ENCODE peak calls at places on chromosomes 1 and 21, in seven cellular contexts. A is Karpas-422; N is globus pallidus; D is activated naive CD8-positive, alpha-beta T cell treated with anti-CD3 and anti-CD28 coated beads, Interleukin-2, amount 10 ng/mL, durations not matched to agents 7 days and 5 days; P is posterior cingulate gyrus; B is mesendoderm; Y is GM06990. Z is an unnamed sample.

GRCh38 chr21:31665397-31665796 is 5.9 kb downstream of the SOD1 start:
- DNase-seq in N (no peak), D (no peak), P (peak; percentile 30), B (peak; percentile 29), Y (no peak), A (no peak), Z (no peak)

GRCh38 chr1:176102243-176102642 is 104.8 kb downstream of the COP1 start:
- DNase-seq in P (no peak), B (peak; percentile 10), Y (no peak), N (no peak), D (no peak), A (no peak), Z (no peak)

GRCh38 chr1:77925536-77925935 is 37.1 kb downstream of the NEXN start:
- DNase-seq in D (no peak), A (no peak), Y (no peak), P (no peak), N (no peak), B (no peak), Z (no peak)

GRCh38 chr1:1000357-1001056 is 610 bp upstream of the HES4 start:
- DNase-seq in N (no peak), Y (peak; percentile 68), P (peak; percentile 55), B (peak; percentile 81), D (peak; percentile 79), A (no peak), Z (peak; percentile 91)

GRCh38 chr1:22526098-22526497 is 37.2 kb upstream of the EPHA8 start:
- DNase-seq in B (no peak), A (no peak), D (no peak), P (no peak), Y (no peak), N (no peak), Z (no peak)

GRCh38 chr1:150194381-150195031 is 41.4 kb downstream of the ANP32E start:
- DNase-seq in B (no peak), A (no peak), N (no peak), P (no peak), D (no peak), Y (no peak), Z (no peak)

GRCh38 chr1:20730690-20731056 is 1.8 kb downstream of the SH2D5 start:
- DNase-seq in B (no peak), N (no peak), D (no peak), Y (no peak), A (no peak), P (no peak), Z (peak; percentile 19)

GRCh38 chr1:153880962-153881361 is 41.8 kb downstream of the GATAD2B start:
- DNase-seq in P (peak; percentile 88), N (peak; percentile 95), Y (no peak), B (no peak), D (no peak), A (no peak), Z (peak; percentile 40)

GRCh38 chr1:81607086-81607485 is 193.6 kb upstream of the ADGRL2 start:
- DNase-seq in D (no peak), A (no peak), P (no peak), B (no peak), Y (no peak), N (no peak), Z (no peak)

GRCh38 chr1:56578963-56579875 is at the start of gene PLPP3:
- DNase-seq in D (peak; percentile 38), P (peak; percentile 64), N (peak; percentile 92), A (peak; percentile 75), Y (peak; percentile 78), B (peak; percentile 93), Z (peak; percentile 56)

GRCh38 chr1:2300851-2301606 is 72.9 kb downstream of the SKI start:
- DNase-seq in Y (peak; percentile 87), D (peak; percentile 83), B (no peak), P (peak; percentile 58), A (peak; percentile 60), N (peak; percentile 62), Z (peak; percentile 83)

GRCh38 chr1:183330335-183330734 is 87.8 kb downstream of the NMNAT2 start:
- DNase-seq in P (no peak), N (no peak), D (no peak), B (no peak), A (no peak), Y (no peak), Z (no peak)

GRCh38 chr1:38009088-38009840 is 3.3 kb upstream of the UTP11 start:
- DNase-seq in P (no peak), A (no peak), B (peak; percentile 89), Y (no peak), D (peak; percentile 49), N (no peak), Z (no peak)

GRCh38 chr1:36080801-36081200 is 3.1 kb upstream of the TEKT2 start:
- DNase-seq in N (no peak), B (no peak), P (no peak), D (no peak), Y (no peak), A (no peak), Z (no peak)

GRCh38 chr1:151828931-151829330 is 2.7 kb downstream of the RORC start:
- DNase-seq in N (no peak), Y (no peak), A (no peak), P (no peak), B (peak; percentile 91), D (no peak), Z (no peak)

GRCh38 chr1:59081795-59082194 is 215.1 kb upstream of the FGGY start:
- DNase-seq in B (no peak), P (no peak), N (no peak), Y (no peak), D (no peak), A (no peak), Z (no peak)

GRCh38 chr1:245809361-245809760 is 654.6 kb downstream of the KIF26B start:
- DNase-seq in Y (no peak), P (no peak), B (no peak), N (no peak), A (no peak), D (no peak), Z (no peak)

GRCh38 chr1:218717611-218718010 is 372.5 kb downstream of the TGFB2 start:
- DNase-seq in P (no peak), Y (no peak), A (no peak), D (no peak), B (no peak), N (no peak), Z (no peak)

GRCh38 chr1:226467443-226467842 is 59.5 kb upstream of the PARP1 start:
- DNase-seq in D (no peak), A (no peak), N (no peak), Y (no peak), B (no peak), P (no peak), Z (no peak)

GRCh38 chr1:108149796-108150467 is 50.2 kb downstream of the SLC25A24 start:
- DNase-seq in B (no peak), A (no peak), Y (no peak), D (no peak), N (no peak), P (no peak), Z (no peak)

GRCh38 chr21:35223480-35224156 is 174.5 kb upstream of the RUNX1 start:
- DNase-seq in D (no peak), B (no peak), A (no peak), N (no peak), Y (no peak), P (no peak), Z (no peak)

GRCh38 chr1:22805672-22806038 is 95.0 kb downstream of the EPHB2 start:
- DNase-seq in P (no peak), D (no peak), B (no peak), Y (no peak), N (no peak), A (no peak), Z (no peak)

GRCh38 chr1:89633745-89634625 is 1.1 kb downstream of the LRRC8C start:
- DNase-seq in B (peak; percentile 47), D (peak; percentile 50), A (no peak), P (peak; percentile 44), N (no peak), Y (no peak), Z (no peak)

GRCh38 chr1:196063952-196064351 is 544.3 kb downstream of the KCNT2 start:
- DNase-seq in A (no peak), D (no peak), B (no peak), N (no peak), P (no peak), Y (no peak), Z (no peak)

GRCh38 chr1:53303175-53303574 is 24.7 kb downstream of the LRP8 start:
- DNase-seq in D (no peak), Y (no peak), N (no peak), A (no peak), P (no peak), B (no peak), Z (no peak)

GRCh38 chr1:84668185-84668584 is 22.1 kb downstream of the SSX2IP start:
- DNase-seq in D (no peak), B (peak; percentile 39), N (peak; percentile 11), A (peak; percentile 56), Y (no peak), P (no peak), Z (no peak)

GRCh38 chr1:107140703-107141490 is at the start of gene NTNG1:
- DNase-seq in N (no peak), A (no peak), P (no peak), D (peak; percentile 43), Y (peak; percentile 66), B (peak; percentile 92), Z (peak; percentile 69)

GRCh38 chr1:26700711-26701110 is 4.9 kb downstream of the ARID1A start:
- DNase-seq in D (no peak), Y (no peak), B (peak; percentile 34), N (no peak), A (peak; percentile 63), P (no peak), Z (no peak)

GRCh38 chr1:168923521-168924136 is 182.9 kb upstream of the ATP1B1 start:
- DNase-seq in N (no peak), P (no peak), Y (no peak), A (no peak), B (peak; percentile 62), D (no peak), Z (no peak)

GRCh38 chr1:154324669-154325582 is at the start of gene ATP8B2:
- DNase-seq in B (peak; percentile 91), N (peak; percentile 70), D (peak; percentile 80), Y (peak; percentile 79), P (peak; percentile 85), A (peak; percentile 93), Z (peak; percentile 89)

GRCh38 chr1:44757420-44757819 is 17.8 kb downstream of the KIF2C start:
- DNase-seq in Y (no peak), P (no peak), D (no peak), A (no peak), N (no peak), B (no peak), Z (no peak)

GRCh38 chr1:205939690-205940330 is 3.4 kb downstream of the SLC26A9 start:
- DNase-seq in P (no peak), N (no peak), B (peak; percentile 86), D (no peak), Y (no peak), A (peak; percentile 51), Z (peak; percentile 34)

GRCh38 chr21:42062543-42063022 is 8.5 kb upstream of the UMODL1 start:
- DNase-seq in A (peak; percentile 90), B (no peak), Y (peak; percentile 92), D (peak; percentile 81), P (no peak), N (peak; percentile 35), Z (peak; percentile 86)

GRCh38 chr1:178931843-178932551 is 61.1 kb upstream of the ANGPTL1 start:
- DNase-seq in Y (no peak), P (no peak), D (no peak), B (no peak), N (peak; percentile 37), A (peak; percentile 77), Z (no peak)

GRCh38 chr1:245419572-245419971 is 264.8 kb downstream of the KIF26B start:
- DNase-seq in P (no peak), D (no peak), N (no peak), B (no peak), A (no peak), Y (no peak), Z (no peak)

GRCh38 chr1:84122780-84123382 is 21.2 kb upstream of the PRKACB start:
- DNase-seq in Y (no peak), D (peak; percentile 37), P (peak; percentile 57), N (peak; percentile 78), B (peak; percentile 51), A (peak; percentile 73), Z (peak; percentile 15)

GRCh38 chr1:65177457-65177856 is 29.5 kb downstream of the AK4 start:
- DNase-seq in D (no peak), B (peak; percentile 84), N (no peak), Y (no peak), P (no peak), A (no peak), Z (no peak)

GRCh38 chr1:86811539-86811938 is 102.4 kb downstream of the SELENOF start:
- DNase-seq in N (no peak), A (no peak), P (no peak), Y (no peak), B (peak; percentile 56), D (no peak), Z (no peak)